ENCODE peak calls at places on chromosomes 7 and 10, in seven cellular contexts. I is thoracic aorta, O is OCI-LY7, E is neural progenitor cell, N is RWPE2, Q is type B pancreatic cell, K is AG04450. B is an unnamed sample.

GRCh38 chr10:35005868-35006267 is 84.3 kb downstream of the CUL2 start:
- DNase-seq in O (no peak), K (peak), I (no peak), N (peak), Q (no peak), E (no peak), B (no peak)

GRCh38 chr7:73482746-73483145 is 39.3 kb downstream of the BAZ1B start:
- DNase-seq in K (no peak), E (peak), O (no peak), I (no peak), Q (no peak), N (no peak), B (no peak)

GRCh38 chr10:12819071-12819470 is 182.4 kb downstream of the CCDC3 start:
- DNase-seq in E (peak), N (no peak), I (no peak), Q (no peak), O (no peak), K (no peak), B (no peak)

GRCh38 chr7:33671521-33672262 is 233.6 kb upstream of the BMPER start:
- DNase-seq in Q (no peak), K (no peak), O (peak), I (no peak), N (no peak), E (no peak), B (no peak)

GRCh38 chr10:73163096-73163495 is 4.7 kb downstream of the ECD start:
- DNase-seq in O (no peak), E (no peak), K (no peak), I (no peak), Q (no peak), N (no peak), B (no peak)

GRCh38 chr10:26407406-26407969 is 30.7 kb upstream of the APBB1IP start:
- DNase-seq in E (no peak), O (no peak), Q (no peak), N (no peak), I (no peak), K (no peak), B (no peak)

GRCh38 chr10:86044029-86044428 is 322.6 kb downstream of the GRID1 start:
- DNase-seq in K (no peak), O (no peak), E (no peak), N (no peak), Q (no peak), I (no peak), B (no peak)

GRCh38 chr7:50212666-50213621 is 91.6 kb upstream of the IKZF1 start:
- DNase-seq in N (no peak), Q (no peak), I (no peak), E (no peak), O (peak), K (no peak), B (peak)

GRCh38 chr7:106448346-106448991 is 163.7 kb upstream of the NAMPT start:
- DNase-seq in Q (no peak), E (no peak), O (no peak), K (no peak), I (no peak), N (no peak), B (no peak)

GRCh38 chr7:106448992-106449859 is 164.4 kb upstream of the NAMPT start:
- DNase-seq in Q (no peak), E (no peak), N (no peak), O (no peak), K (no peak), I (no peak), B (no peak)

GRCh38 chr7:106451171-106451570 is 166.4 kb upstream of the NAMPT start:
- DNase-seq in E (no peak), O (no peak), N (no peak), Q (no peak), I (no peak), K (no peak), B (no peak)

GRCh38 chr7:106450716-106451115 is 165.9 kb upstream of the NAMPT start:
- DNase-seq in E (no peak), I (no peak), K (no peak), O (no peak), N (no peak), Q (no peak), B (no peak)

DNA sequence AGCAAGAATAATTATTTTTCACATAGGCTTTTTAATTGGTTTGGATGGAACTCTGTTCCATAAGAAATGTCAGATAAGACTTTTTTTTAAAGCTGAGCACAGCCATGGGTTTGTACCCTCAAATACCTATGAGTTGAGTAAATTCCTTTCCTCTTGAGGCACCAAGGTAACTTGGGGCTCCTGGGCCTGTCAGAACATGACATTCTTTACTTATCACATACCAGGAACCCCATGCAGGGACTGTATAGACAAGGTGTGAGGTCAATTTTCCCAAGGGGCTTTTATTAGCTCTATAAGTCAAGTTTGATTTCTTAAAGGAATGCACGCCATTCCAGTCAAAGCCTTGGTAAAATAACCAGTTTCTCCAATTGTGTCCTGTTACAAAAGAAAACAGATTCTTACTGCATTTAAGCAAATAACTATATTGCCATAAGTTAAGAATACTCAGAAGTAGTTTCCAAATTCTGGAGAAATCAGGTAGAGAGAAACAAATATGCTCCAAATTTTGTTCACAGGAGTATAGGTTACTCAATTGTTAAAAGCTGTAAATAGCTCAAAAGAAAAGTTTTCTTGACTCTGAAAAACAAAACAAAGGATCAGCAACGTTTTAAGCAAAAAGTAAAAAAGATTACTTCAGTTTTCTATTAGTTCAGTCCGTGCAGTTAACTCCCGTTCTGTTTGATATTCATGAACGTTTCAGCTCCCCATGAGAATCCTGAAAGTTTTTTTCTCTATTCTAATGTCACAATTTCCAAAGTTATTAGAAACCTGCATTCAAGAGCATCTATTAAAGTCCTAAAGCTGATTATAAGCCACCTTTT is 167.5 kb upstream of the NAMPT start:
- DNase-seq in I (no peak), N (no peak), Q (no peak), K (no peak), O (no peak), E (no peak), B (no peak)
- TF ChIP-seq CTCF in I (no peak), N (no peak), Q (no peak), K (no peak), O (no peak), E (no peak), B (no peak)

GRCh38 chr7:101804087-101804631 is 13.3 kb upstream of the CUX1 start:
- DNase-seq in O (peak), Q (no peak), K (no peak), I (no peak), N (no peak), E (peak), B (peak)

GRCh38 chr7:101803203-101804086 is 14.0 kb upstream of the CUX1 start:
- DNase-seq in Q (no peak), K (no peak), N (no peak), I (no peak), E (no peak), O (no peak), B (no peak)

GRCh38 chr7:101804642-101805401 is 12.6 kb upstream of the CUX1 start:
- DNase-seq in O (peak), K (no peak), Q (no peak), N (no peak), E (peak), I (no peak), B (peak)
- TF ChIP-seq CTCF in O (peak), K (peak), Q (peak), N (peak), E (peak), I (no peak), B (peak)

GRCh38 chr7:21299766-21300165 is 128.1 kb upstream of the SP4 start:
- DNase-seq in E (no peak), K (no peak), N (no peak), Q (no peak), O (no peak), I (no peak), B (no peak)

DNA sequence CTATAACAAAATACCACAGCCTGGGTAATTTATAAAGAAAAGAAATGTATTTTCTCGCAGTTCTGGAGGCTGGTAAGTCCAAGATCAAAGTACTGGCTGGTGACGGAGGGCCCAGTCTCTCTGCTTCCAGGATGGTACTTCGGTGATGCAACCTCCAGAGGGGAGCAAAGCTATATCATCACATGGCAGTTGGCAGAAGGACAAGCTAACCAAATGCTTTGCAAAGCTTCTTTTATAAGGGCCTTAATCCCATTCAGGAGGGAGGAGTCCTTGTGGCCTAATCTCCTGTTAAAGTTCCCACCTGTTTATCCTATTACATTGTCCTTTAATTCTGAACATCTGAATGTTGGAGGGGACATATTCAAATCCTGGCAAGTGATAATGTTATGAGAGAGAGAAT is 134.1 kb upstream of the SP4 start:
- DNase-seq in Q (no peak), K (no peak), O (no peak), E (peak), I (no peak), N (no peak), B (no peak)
- TF ChIP-seq CTCF in Q (no peak), K (no peak), O (no peak), E (peak), I (no peak), N (no peak), B (no peak)

GRCh38 chr7:153088601-153089000 is 329.0 kb downstream of the ACTR3B start:
- DNase-seq in Q (no peak), E (no peak), K (no peak), O (no peak), N (no peak), I (no peak), B (no peak)

GRCh38 chr7:153090209-153090608 is 330.7 kb downstream of the ACTR3B start:
- DNase-seq in O (no peak), I (no peak), N (no peak), E (no peak), K (no peak), Q (no peak), B (no peak)

GRCh38 chr7:153087498-153087897 is 327.9 kb downstream of the ACTR3B start:
- DNase-seq in Q (no peak), O (no peak), I (no peak), K (no peak), E (no peak), N (no peak), B (no peak)

GRCh38 chr7:153091477-153091876 is 331.9 kb downstream of the ACTR3B start:
- DNase-seq in I (no peak), O (no peak), Q (no peak), N (no peak), E (no peak), K (no peak), B (no peak)

DNA sequence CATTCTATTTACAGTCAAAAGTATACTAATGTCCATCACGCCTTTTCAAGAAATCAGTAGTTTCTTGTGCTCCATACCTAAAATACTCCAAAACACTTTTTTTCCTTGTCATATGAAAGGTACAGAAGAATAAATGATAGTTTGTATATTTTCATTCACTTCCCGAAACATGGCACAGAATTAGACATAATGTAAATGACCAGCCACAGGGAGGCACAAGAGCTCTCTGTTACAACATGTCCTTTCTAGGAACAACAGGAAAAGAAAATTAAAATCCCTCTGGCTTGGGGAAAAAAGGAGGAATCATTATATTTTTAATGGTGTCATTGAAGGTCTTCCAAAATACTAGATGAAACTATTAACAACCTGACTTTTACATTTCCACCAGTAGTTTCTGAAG is 331.2 kb downstream of the ACTR3B start:
- DNase-seq in K (no peak), N (no peak), I (no peak), E (no peak), Q (no peak), O (no peak), B (no peak)
- TF ChIP-seq CTCF in K (no peak), N (no peak), I (no peak), E (peak), Q (no peak), O (no peak), B (no peak)

DNA sequence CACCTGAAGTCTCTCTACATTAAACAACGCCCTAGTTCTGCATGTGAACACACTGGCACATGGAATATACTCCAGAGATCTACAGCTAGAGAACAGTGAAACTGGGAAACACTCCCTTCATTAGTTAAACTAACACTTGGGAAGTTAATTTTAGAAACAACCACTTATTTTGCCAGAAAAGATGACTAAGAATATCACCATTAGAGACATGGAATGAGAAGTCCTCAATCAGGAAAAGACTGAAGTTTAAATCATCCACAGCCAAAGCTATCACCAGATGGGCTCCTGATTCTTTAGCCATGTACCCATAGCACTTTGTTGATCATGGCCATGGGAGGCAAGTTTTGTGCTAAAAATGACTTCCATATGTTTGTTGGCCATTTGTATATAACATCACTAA is 719.5 kb downstream of the KCNMA1 start:
- DNase-seq in I (no peak), K (no peak), N (no peak), O (no peak), E (no peak), Q (no peak), B (no peak)
- TF ChIP-seq CTCF in I (no peak), K (no peak), N (no peak), O (no peak), E (no peak), Q (no peak), B (no peak)

B was measured in activated CD8-positive, alpha-beta T cell treated with anti-CD3 and anti-CD28 coated beads for 36 hours.